ENCODE peak calls at places on chromosome 22, in nine cellular contexts. D is AG08395; M is activated T-helper 1 cell treated with anti-CD3 and anti-CD28 coated beads, Interleukin-12 subunit alpha, Interleukin-12 subunit beta, Interleukin-2, Interleukin-4 antibody, amounts not matched to agents 30 ng/mL and 10 ng/mL and 1 ng/mL, durations not matched to agents 14 hours and 24 hours and 36 hours; G is heart left ventricle; B is fibroblast of lung; J is iPS-NIHi11; C is hypothalamus; A is T-cell; X is right cardiac atrium. K is an unnamed sample.

GRCh38 chr22:23080542-23081290 is 10.4 kb downstream of the GNAZ start:
- DNase-seq in D (no peak), M (no peak), G (no peak), B (no peak), J (no peak), C (no peak), A (no peak), X (no peak), K (no peak)

GRCh38 chr22:48824673-48825651 is 1002.7 kb downstream of the BRD1 start:
- DNase-seq in D (no peak), M (no peak), G (no peak), B (peak), J (no peak), C (no peak), A (no peak), X (no peak), K (peak)

GRCh38 chr22:47612136-47612910 is 849.9 kb downstream of the TBC1D22A start:
- DNase-seq in D (no peak), M (no peak), G (no peak), B (no peak), J (no peak), C (no peak), A (no peak), X (no peak), K (no peak)

GRCh38 chr22:23401111-23401909 is 178.8 kb downstream of the IGLL1 start:
- DNase-seq in D (peak), M (no peak), G (no peak), B (peak), J (no peak), C (no peak), A (no peak), X (no peak), K (peak)

GRCh38 chr22:35467788-35468187 is 67.8 kb downstream of the MCM5 start:
- DNase-seq in D (peak), M (no peak), G (peak), B (peak), J (peak), C (no peak), A (no peak), X (peak), K (peak)

GRCh38 chr22:45903355-45904149 is 73.4 kb downstream of the WNT7B start:
- DNase-seq in D (peak), M (no peak), G (no peak), B (peak), J (no peak), C (no peak), A (no peak), X (peak), K (peak)

GRCh38 chr22:49913446-49913845 is 4.8 kb downstream of the ALG12 start:
- DNase-seq in D (no peak), M (no peak), G (no peak), B (no peak), J (no peak), C (no peak), A (no peak), X (no peak), K (no peak)

GRCh38 chr22:39028281-39028680 is 7.4 kb downstream of the APOBEC3D start:
- DNase-seq in D (no peak), M (no peak), G (no peak), B (no peak), J (no peak), C (no peak), A (no peak), X (no peak), K (no peak)

GRCh38 chr22:21726650-21727049 is 8.9 kb downstream of the YPEL1 start:
- DNase-seq in D (no peak), M (peak), G (no peak), B (no peak), J (peak), C (no peak), A (peak), X (no peak), K (no peak)

GRCh38 chr22:37484115-37485005 is 1.8 kb downstream of the MFNG start:
- DNase-seq in D (no peak), M (peak), G (peak), B (no peak), J (no peak), C (no peak), A (peak), X (peak), K (no peak)

GRCh38 chr22:33666661-33667619 is 253.3 kb downstream of the LARGE1 start:
- DNase-seq in D (no peak), M (no peak), G (no peak), B (no peak), J (peak), C (no peak), A (no peak), X (no peak), K (no peak)

GRCh38 chr22:46303347-46303965 is 6.8 kb downstream of the GTSE1 start:
- DNase-seq in D (peak), M (no peak), G (no peak), B (peak), J (no peak), C (no peak), A (no peak), X (no peak), K (no peak)

GRCh38 chr22:36386900-36387663 is 685 bp downstream of the MYH9 start:
- DNase-seq in D (peak), M (peak), G (peak), B (peak), J (peak), C (no peak), A (no peak), X (peak), K (peak)

GRCh38 chr22:33539902-33540751 is 380.1 kb downstream of the LARGE1 start:
- DNase-seq in D (peak), M (no peak), G (peak), B (peak), J (no peak), C (no peak), A (no peak), X (peak), K (peak)

GRCh38 chr22:39094717-39095389 is 2.2 kb upstream of the APOBEC3H start:
- DNase-seq in D (no peak), M (no peak), G (no peak), B (no peak), J (no peak), C (no peak), A (peak), X (no peak), K (no peak)

GRCh38 chr22:50278956-50279619 is 8.9 kb upstream of the MAPK11 start:
- DNase-seq in D (no peak), M (no peak), G (no peak), B (no peak), J (no peak), C (no peak), A (no peak), X (no peak), K (no peak)

GRCh38 chr22:49632199-49633009 is 195.3 kb downstream of the BRD1 start:
- DNase-seq in D (peak), M (no peak), G (peak), B (peak), J (peak), C (no peak), A (peak), X (peak), K (peak)

GRCh38 chr22:25076281-25076680 is 123.4 kb upstream of the CRYBB3 start:
- DNase-seq in D (no peak), M (peak), G (no peak), B (no peak), J (no peak), C (no peak), A (no peak), X (no peak), K (no peak)

GRCh38 chr22:22909605-22910271 is 22.1 kb downstream of the IGLL5 start:
- DNase-seq in D (no peak), M (no peak), G (no peak), B (no peak), J (no peak), C (no peak), A (no peak), X (no peak), K (no peak)